ENCODE peak calls at places on chromosome 9, in five cellular contexts. S is choroid plexus epithelial cell; G is bronchial epithelial cell; O is stimulated activated CD4-positive, alpha-beta T cell treated with anti-CD3 and anti-CD28 coated beads, Interleukin-2, amount 100 ng/mL, for 24 hours; H is GM04503. L is an unnamed sample.

GRCh38 chr9:108580021-108580439 is 275.8 kb downstream of the ACTL7B start:
- DNase-seq in H (peak; percentile 48), S (no peak), O (no peak), G (peak; percentile 89), L (peak; percentile 17)

GRCh38 chr9:28064241-28064640 is 491.0 kb upstream of the C9orf72 start:
- DNase-seq in O (no peak), S (no peak), H (no peak), G (no peak), L (no peak)

GRCh38 chr9:88722753-88723152 is 187.8 kb downstream of the NXNL2 start:
- DNase-seq in G (peak; percentile 56), H (no peak), S (peak; percentile 55), O (no peak), L (no peak)

GRCh38 chr9:19161257-19162025 is 34.1 kb upstream of the PLIN2 start:
- DNase-seq in S (peak; percentile 99), O (peak; percentile 50), G (peak; percentile 100), H (peak; percentile 94), L (peak; percentile 85)

GRCh38 chr9:81244631-81245030 is 444.7 kb downstream of the TLE1 start:
- DNase-seq in G (no peak), H (peak; percentile 11), S (peak; percentile 31), O (no peak), L (peak; percentile 10)

GRCh38 chr9:69317894-69318293 is 7.1 kb upstream of the ENTREP1 start:
- DNase-seq in O (no peak), G (no peak), S (no peak), H (no peak), L (no peak)

GRCh38 chr9:94443039-94443722 is 111.7 kb upstream of the PCAT7 start:
- DNase-seq in S (no peak), H (no peak), O (no peak), G (peak; percentile 80), L (no peak)

GRCh38 chr9:110700953-110701352 is 32.4 kb downstream of the MUSK start:
- DNase-seq in S (peak; percentile 35), O (no peak), H (no peak), G (peak; percentile 41), L (peak; percentile 49)

GRCh38 chr9:86434039-86434726 is 80.0 kb upstream of the TUT7 start:
- DNase-seq in G (peak; percentile 55), H (no peak), O (no peak), S (peak; percentile 90), L (peak; percentile 60)

GRCh38 chr9:97419315-97419867 is 7.5 kb downstream of the TDRD7 start:
- DNase-seq in H (peak; percentile 65), G (peak; percentile 47), O (no peak), S (peak; percentile 53), L (peak; percentile 52)

GRCh38 chr9:98479967-98480847 is 224.8 kb upstream of the TBC1D2 start:
- DNase-seq in H (no peak), S (no peak), O (no peak), G (peak; percentile 87), L (no peak)

GRCh38 chr9:129458663-129459549 is 162.0 kb downstream of the C9orf50 start:
- DNase-seq in O (peak; percentile 44), G (no peak), S (peak; percentile 88), H (no peak), L (no peak)

GRCh38 chr9:127761491-127761904 is 17.0 kb downstream of the SH2D3C start:
- DNase-seq in H (no peak), O (no peak), G (no peak), S (no peak), L (no peak)

GRCh38 chr9:126146254-126147145 is 180.1 kb upstream of the MVB12B start:
- DNase-seq in O (peak; percentile 21), S (peak; percentile 12), G (peak; percentile 14), H (no peak), L (no peak)

GRCh38 chr9:110183208-110184145 is 24.5 kb downstream of the C9orf152 start:
- DNase-seq in S (peak; percentile 90), O (peak; percentile 57), G (peak; percentile 73), H (no peak), L (peak; percentile 50)

GRCh38 chr9:129064499-129064908 is 16.4 kb upstream of the DOLPP1 start:
- DNase-seq in G (no peak), S (no peak), O (no peak), H (no peak), L (no peak)

GRCh38 chr9:109043578-109043977 is 30.3 kb upstream of the CTNNAL1 start:
- DNase-seq in H (no peak), O (no peak), G (no peak), S (no peak), L (no peak)

L was measured in stromal cell of bone marrow.